ENCODE peak calls at places on chromosomes 7 and 10, in nine cellular contexts. E is Calu3; A is neural crest cell; S is HepG2; H is left lung; Z is left ventricle myocardium inferior; T is heart left ventricle; Y is CD4-positive, alpha-beta T cell; X is fibroblast of lung. L is an unnamed sample.

GRCh38 chr10:75672272-75672671 is 240.8 kb downstream of the LRMDA start:
- DNase-seq in S (no peak), Z (no peak), T (no peak), A (no peak), Y (no peak), X (no peak), E (no peak), H (no peak), L (no peak)

GRCh38 chr10:60728056-60728455 is 50.2 kb upstream of the CDK1 start:
- DNase-seq in Y (no peak), H (no peak), A (no peak), E (no peak), T (no peak), X (no peak), Z (no peak), S (no peak), L (no peak)

GRCh38 chr7:73721237-73721848 is 1.9 kb upstream of the STX1A start:
- DNase-seq in X (no peak), S (no peak), Y (no peak), H (no peak), Z (peak; percentile 73), A (no peak), T (peak; percentile 81), E (no peak), L (peak; percentile 60)

GRCh38 chr10:74135452-74135851 is 15.2 kb downstream of the AP3M1 start:
- DNase-seq in T (no peak), A (no peak), Z (no peak), E (no peak), H (no peak), X (no peak), S (no peak), Y (no peak), L (no peak)

GRCh38 chr7:108193593-108194498 is 63.7 kb upstream of the LAMB4 start:
- DNase-seq in S (no peak), Z (no peak), A (no peak), E (no peak), T (no peak), X (no peak), H (no peak), Y (no peak), L (no peak)

GRCh38 chr10:77004917-77005564 is 632.6 kb downstream of the KCNMA1 start:
- DNase-seq in S (peak; percentile 32), X (peak; percentile 52), Z (no peak), E (peak; percentile 47), T (no peak), A (peak; percentile 52), H (no peak), Y (no peak), L (no peak)

GRCh38 chr10:126712681-126713080 is 42.2 kb upstream of the C10orf90 start:
- DNase-seq in A (no peak), S (no peak), X (no peak), E (no peak), H (no peak), Z (no peak), T (no peak), Y (no peak), L (no peak)

GRCh38 chr10:111267673-111268072 is 190.8 kb downstream of the ADRA2A start:
- DNase-seq in S (no peak), H (no peak), E (no peak), Y (no peak), Z (no peak), A (no peak), X (no peak), T (no peak), L (no peak)

GRCh38 chr7:27300401-27300800 is 57.8 kb downstream of the EVX1 start:
- DNase-seq in A (no peak), T (no peak), Y (no peak), H (no peak), X (no peak), S (no peak), Z (no peak), E (no peak), L (no peak)

GRCh38 chr10:70508912-70509366 is 30.4 kb downstream of the PALD1 start:
- DNase-seq in X (peak; percentile 18), T (peak; percentile 79), H (no peak), A (no peak), Y (no peak), S (no peak), Z (peak; percentile 72), E (no peak), L (peak; percentile 60)

GRCh38 chr7:103127006-103127405 is 21.9 kb downstream of the NAPEPLD start:
- DNase-seq in X (no peak), T (no peak), A (no peak), S (no peak), Y (no peak), H (no peak), Z (no peak), E (no peak), L (no peak)

GRCh38 chr10:86253171-86254072 is 113.2 kb downstream of the GRID1 start:
- DNase-seq in X (no peak), H (no peak), S (no peak), A (no peak), T (no peak), E (no peak), Z (no peak), Y (no peak), L (no peak)

GRCh38 chr10:52146766-52147165 is 167.3 kb upstream of the DKK1 start:
- DNase-seq in Y (no peak), H (no peak), T (no peak), X (no peak), A (no peak), E (no peak), Z (no peak), S (no peak), L (no peak)

GRCh38 chr10:102400061-102400460 is 4.6 kb downstream of the NFKB2 start:
- DNase-seq in H (no peak), A (no peak), Z (no peak), X (no peak), E (no peak), S (no peak), T (no peak), Y (no peak), L (no peak)

GRCh38 chr7:1920886-1921285 is 250.8 kb downstream of the ELFN1 start:
- DNase-seq in X (no peak), Y (no peak), Z (no peak), A (no peak), H (no peak), T (no peak), S (no peak), E (no peak), L (peak; percentile 31)
- TF ChIP-seq CTCF in X (no peak), Y (no peak), Z (no peak), A (no peak), H (no peak), T (no peak), S (no peak), E (no peak), L (no peak)

GRCh38 chr10:19347592-19347991 is 299.0 kb downstream of the MALRD1 start:
- DNase-seq in Z (no peak), T (no peak), H (no peak), Y (no peak), A (no peak), E (no peak), X (no peak), S (peak; percentile 4), L (no peak)
- TF ChIP-seq CTCF in Z (no peak), T (no peak), H (no peak), Y (no peak), A (peak; percentile 47), E (no peak), X (no peak), S (peak; percentile 45), L (no peak)

GRCh38 chr10:112896273-112896672 is 53.8 kb upstream of the TCF7L2 start:
- DNase-seq in E (no peak), Y (no peak), T (no peak), Z (no peak), S (peak; percentile 79), X (peak; percentile 47), H (no peak), A (no peak), L (no peak)

GRCh38 chr10:112896722-112897121 is 53.3 kb upstream of the TCF7L2 start:
- DNase-seq in Z (no peak), T (no peak), A (no peak), Y (no peak), H (no peak), X (peak; percentile 25), S (no peak), E (no peak), L (no peak)

GRCh38 chr10:112898540-112899395 is 51.3 kb upstream of the TCF7L2 start:
- DNase-seq in E (peak; percentile 47), Y (no peak), S (peak; percentile 90), A (no peak), Z (no peak), X (peak; percentile 80), H (no peak), T (no peak), L (no peak)

GRCh38 chr10:112902730-112903129 is 47.3 kb upstream of the TCF7L2 start:
- DNase-seq in A (no peak), T (no peak), E (no peak), S (no peak), Z (no peak), H (no peak), Y (no peak), X (no peak), L (no peak)

DNA sequence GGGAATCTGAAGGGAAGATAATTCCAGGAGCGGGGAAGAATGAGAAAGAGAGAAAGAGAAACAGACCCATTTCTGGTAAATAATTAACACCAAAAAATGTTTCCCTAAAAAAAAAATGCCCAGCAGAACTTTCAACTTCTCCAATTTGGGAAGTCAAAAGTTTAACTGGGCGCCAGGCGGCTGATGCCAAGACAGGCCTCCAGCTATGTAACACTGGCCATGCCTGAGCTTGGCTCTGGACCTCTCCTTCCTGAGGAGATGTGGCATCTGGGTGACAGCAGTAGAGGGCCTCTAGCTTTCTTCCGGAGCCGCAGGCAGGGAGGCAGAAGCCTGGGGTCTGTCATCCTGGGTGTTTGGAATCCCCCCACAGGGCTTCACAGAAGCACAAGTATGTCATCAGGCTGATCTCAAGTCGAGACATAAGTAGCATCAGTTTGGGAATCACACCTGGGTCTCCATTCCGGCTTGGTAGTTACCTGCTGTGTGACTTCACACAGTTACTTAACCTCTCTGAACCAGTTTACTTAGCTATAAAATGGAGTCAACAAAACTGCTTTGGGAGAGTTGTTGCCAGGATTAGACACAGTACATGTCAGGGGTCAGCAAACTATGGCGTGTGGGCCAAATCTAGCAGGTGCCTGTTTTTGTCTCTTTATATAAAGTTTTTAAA is 50.5 kb upstream of the TCF7L2 start:
- DNase-seq in A (no peak), Z (no peak), X (no peak), H (no peak), E (peak; percentile 18), S (peak; percentile 56), Y (no peak), T (no peak), L (no peak)
- TF ChIP-seq CTCF in A (no peak), Z (no peak), X (no peak), H (no peak), E (no peak), S (no peak), Y (no peak), T (no peak), L (no peak)

DNA sequence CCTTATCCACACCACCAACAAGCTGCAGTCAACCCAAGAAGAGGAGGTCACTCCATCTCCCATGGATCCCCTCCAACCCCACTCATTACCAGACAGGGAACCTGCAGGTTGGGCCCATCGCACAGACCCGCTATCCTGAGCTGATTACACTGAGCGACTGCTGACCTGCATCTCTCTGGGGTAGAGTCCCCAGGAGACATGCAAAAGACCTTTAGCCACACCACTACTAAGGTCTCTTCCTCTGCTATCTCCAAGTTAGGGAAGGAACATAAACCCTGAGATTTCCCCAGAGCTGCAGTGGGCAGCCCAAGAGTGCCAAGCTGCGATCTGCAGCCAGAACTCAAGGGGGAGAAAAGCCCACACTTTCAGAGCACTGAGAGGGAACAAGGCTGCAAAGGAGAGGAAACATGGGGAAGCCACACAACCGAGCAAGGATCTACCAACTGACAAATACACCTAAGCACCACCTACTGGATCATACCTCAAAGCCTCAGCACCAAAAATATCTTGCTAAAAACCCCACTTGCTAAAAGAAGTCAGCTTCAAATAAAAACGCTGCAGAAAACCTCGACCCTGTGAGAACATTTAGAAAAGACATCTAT is 298.2 kb downstream of the SORCS1 start:
- DNase-seq in Y (no peak), T (no peak), E (no peak), Z (no peak), H (no peak), A (no peak), S (no peak), X (no peak), L (no peak)
- TF ChIP-seq CTCF in Y (no peak), T (no peak), E (no peak), Z (no peak), H (no peak), A (no peak), S (no peak), X (no peak), L (no peak)